ENCODE peak calls at places on chromosome 1, in ten cellular contexts. N is cardiac muscle cell; G is CD8-positive, alpha-beta memory T cell; T is stomach; Z is PC-3; M is prostate gland; A is mesendoderm; V is mammary epithelial cell; J is right cardiac atrium; K is aorta. Q is an unnamed sample. For H3K4me1, the result is how much of the 10 kb centered on the place peaks cover.

GRCh38 chr1:207873055-207873890 is 37.7 kb downstream of the CD34 start:
- DNase-seq in N (no peak), G (peak), T (no peak), Z (no peak), M (no peak), A (no peak), V (no peak), J (no peak), K (no peak), Q (no peak)

GRCh38 chr1:27332536-27333281 is 9.1 kb upstream of the SYTL1 start:
- DNase-seq in N (peak), G (peak), T (peak), Z (no peak), M (no peak), A (peak), V (no peak), J (peak), K (peak), Q (no peak)

GRCh38 chr1:54499097-54500029 is 48.7 kb upstream of the ACOT11 start:
- DNase-seq in N (peak), G (peak), T (no peak), Z (peak), M (peak), A (peak), V (peak), J (peak), K (no peak), Q (no peak)

GRCh38 chr1:156939786-156940334 is 19.4 kb downstream of the LRRC71 start:
- DNase-seq in N (no peak), G (no peak), T (no peak), Z (no peak), M (no peak), A (no peak), V (no peak), J (no peak), K (no peak), Q (no peak)

GRCh38 chr1:239098400-239099037 is 287.8 kb upstream of the CHRM3 start:
- DNase-seq in N (no peak), G (no peak), T (no peak), Z (peak), M (no peak), A (no peak), V (no peak), J (no peak), K (no peak), Q (no peak)

GRCh38 chr1:189185077-189185476 is 1292.6 kb downstream of the BRINP3 start:
- DNase-seq in N (no peak), G (no peak), T (no peak), Z (no peak), M (no peak), A (peak), V (no peak), J (no peak), K (no peak), Q (no peak)

GRCh38 chr1:172356620-172357019 is 63.9 kb upstream of the C1orf105 start:
- DNase-seq in N (peak), G (no peak), T (no peak), Z (peak), M (peak), A (no peak), V (peak), J (no peak), K (no peak), Q (no peak)

GRCh38 chr1:223153177-223154119 is 10.4 kb upstream of the TLR5 start:
- DNase-seq in N (peak), G (no peak), T (no peak), Z (no peak), M (no peak), A (peak), V (no peak), J (no peak), K (no peak), Q (peak)

GRCh38 chr1:21332691-21333449 is 42.6 kb upstream of the ECE1 start:
- DNase-seq in N (no peak), G (no peak), T (no peak), Z (no peak), M (no peak), A (no peak), V (no peak), J (no peak), K (no peak), Q (peak)

GRCh38 chr1:117098287-117098890 is 23.2 kb downstream of the TRIM45 start:
- DNase-seq in N (no peak), G (no peak), T (no peak), Z (no peak), M (no peak), A (no peak), V (no peak), J (no peak), K (no peak), Q (no peak)

GRCh38 chr1:7421471-7422075 is 349.5 kb upstream of the VAMP3 start:
- DNase-seq in N (no peak), G (no peak), T (peak), Z (no peak), M (no peak), A (no peak), V (no peak), J (no peak), K (peak), Q (peak)

GRCh38 chr1:38898653-38899230 is 17.4 kb upstream of the GJA9 start:
- DNase-seq in N (no peak), G (no peak), T (no peak), Z (peak), M (no peak), A (no peak), V (peak), J (no peak), K (no peak), Q (no peak)

GRCh38 chr1:161930064-161930463 is 93.6 kb downstream of the OLFML2B start:
- DNase-seq in N (peak), G (no peak), T (no peak), Z (no peak), M (no peak), A (no peak), V (no peak), J (no peak), K (no peak), Q (no peak)

GRCh38 chr1:69737527-69738176 is 169.9 kb downstream of the LRRC7 start:
- DNase-seq in N (peak), G (no peak), T (no peak), Z (peak), M (peak), A (peak), V (peak), J (no peak), K (no peak), Q (no peak)

GRCh38 chr1:8365661-8366362 is 47.9 kb downstream of the SLC45A1 start:
- DNase-seq in N (no peak), G (no peak), T (no peak), Z (no peak), M (no peak), A (no peak), V (no peak), J (no peak), K (peak), Q (no peak)

GRCh38 chr1:3996846-3997705 is 97.0 kb upstream of the C1orf174 start:
- DNase-seq in N (no peak), G (no peak), T (no peak), Z (no peak), M (no peak), A (peak), V (no peak), J (no peak), K (peak), Q (no peak)

GRCh38 chr1:162554258-162554657 is 7.3 kb upstream of the UAP1 start:
- DNase-seq in N (no peak), G (no peak), T (no peak), Z (no peak), M (no peak), A (no peak), V (peak), J (no peak), K (no peak), Q (no peak)

GRCh38 chr1:45643978-45644377 is 20.1 kb upstream of the CCDC17 start:
- DNase-seq in N (no peak), G (no peak), T (no peak), Z (peak), M (peak), A (no peak), V (peak), J (no peak), K (no peak), Q (no peak)

GRCh38 chr1:184157396-184157747 is 105.8 kb downstream of the TSEN15 start:
- DNase-seq in N (no peak), G (no peak), T (no peak), Z (no peak), M (no peak), A (peak), V (no peak), J (no peak), K (no peak), Q (no peak)

GRCh38 chr1:163083690-163084089 is 14.5 kb downstream of the RGS4 start:
- DNase-seq in N (no peak), G (no peak), T (no peak), Z (peak), M (no peak), A (no peak), V (peak), J (no peak), K (no peak), Q (no peak)

GRCh38 chr1:9068971-9069323 is 488 bp downstream of the SLC2A5 start:
- DNase-seq in N (peak), G (no peak), T (no peak), Z (no peak), M (no peak), A (no peak), V (no peak), J (no peak), K (no peak), Q (no peak)

GRCh38 chr1:110242731-110243130 is 32.6 kb downstream of the KCNC4 start:
- DNase-seq in N (no peak), G (no peak), T (no peak), Z (no peak), M (no peak), A (no peak), V (no peak), J (no peak), K (peak), Q (no peak)

GRCh38 chr1:56266355-56266754 is 313.0 kb downstream of the PLPP3 start:
- DNase-seq in N (no peak), G (no peak), T (no peak), Z (no peak), M (no peak), A (no peak), V (no peak), J (no peak), K (no peak), Q (no peak)

GRCh38 chr1:243924588-243925349 is 74.7 kb upstream of the AKT3 start:
- DNase-seq in N (peak), G (no peak), T (no peak), Z (peak), M (no peak), A (peak), V (peak), J (no peak), K (no peak), Q (no peak)

GRCh38 chr1:48028218-48028804 is 31.1 kb upstream of the TRABD2B start:
- DNase-seq in N (no peak), G (no peak), T (no peak), Z (no peak), M (no peak), A (no peak), V (peak), J (no peak), K (no peak), Q (no peak)

GRCh38 chr1:241423541-241424479 is 66.8 kb upstream of the RGS7 start:
- DNase-seq in N (peak), G (no peak), T (peak), Z (peak), M (no peak), A (peak), V (no peak), J (no peak), K (peak), Q (no peak)

GRCh38 chr1:185238447-185238846 is 78.6 kb downstream of the IVNS1ABP start:
- DNase-seq in N (peak), G (peak), T (no peak), Z (peak), M (no peak), A (peak), V (no peak), J (no peak), K (no peak), Q (no peak)

GRCh38 chr1:940121-941026 is 16.7 kb downstream of the SAMD11 start:
- DNase-seq in N (peak), G (peak), T (peak), Z (peak), M (no peak), A (peak), V (no peak), J (peak), K (peak), Q (peak)

GRCh38 chr1:69076631-69077030 is 491.1 kb upstream of the LRRC7 start:
- DNase-seq in N (no peak), G (no peak), T (no peak), Z (no peak), M (no peak), A (peak), V (no peak), J (no peak), K (no peak), Q (no peak)

GRCh38 chr1:89698624-89699023 is 65.7 kb downstream of the LRRC8C start:
- DNase-seq in N (no peak), G (no peak), T (no peak), Z (peak), M (peak), A (no peak), V (no peak), J (no peak), K (no peak), Q (no peak)

GRCh38 chr1:89692601-89693503 is 59.9 kb downstream of the LRRC8C start:
- DNase-seq in N (peak), G (no peak), T (no peak), Z (peak), M (no peak), A (no peak), V (no peak), J (no peak), K (no peak), Q (peak)

GRCh38 chr1:89698020-89698560 is 65.2 kb downstream of the LRRC8C start:
- DNase-seq in N (no peak), G (no peak), T (no peak), Z (no peak), M (no peak), A (no peak), V (no peak), J (no peak), K (no peak), Q (no peak)

GRCh38 chr1:89697397-89697796 is 64.5 kb downstream of the LRRC8C start:
- DNase-seq in N (no peak), G (no peak), T (no peak), Z (no peak), M (no peak), A (no peak), V (no peak), J (no peak), K (no peak), Q (no peak)

GRCh38 chr1:89695847-89696246 is 62.9 kb downstream of the LRRC8C start:
- DNase-seq in N (no peak), G (no peak), T (no peak), Z (no peak), M (no peak), A (no peak), V (no peak), J (no peak), K (no peak), Q (no peak)
- H3K4me1 ChIP-seq in N (under half), G (half or more), T (under half), Z (under half), M (under half), A (under half), V (under half), J (under half), K (under half), Q (under half)

GRCh38 chr1:204203206-204203767 is 7.0 kb upstream of the KISS1 start:
- DNase-seq in N (no peak), G (no peak), T (no peak), Z (peak), M (no peak), A (peak), V (no peak), J (no peak), K (no peak), Q (no peak)
- H3K4me1 ChIP-seq in N (under half), G (under half), T (under half), Z (under half), M (under half), A (under half), V (under half), J (under half), K (under half), Q (under half)

GRCh38 chr1:12460121-12460520 is 157.9 kb downstream of the DHRS3 start:
- DNase-seq in N (no peak), G (no peak), T (peak), Z (no peak), M (no peak), A (no peak), V (no peak), J (peak), K (no peak), Q (peak)

GRCh38 chr1:12462586-12462985 is 155.4 kb downstream of the DHRS3 start:
- DNase-seq in N (no peak), G (no peak), T (no peak), Z (peak), M (no peak), A (no peak), V (no peak), J (no peak), K (peak), Q (no peak)

GRCh38 chr1:12461764-12462163 is 156.2 kb downstream of the DHRS3 start:
- DNase-seq in N (no peak), G (no peak), T (no peak), Z (no peak), M (no peak), A (no peak), V (no peak), J (no peak), K (no peak), Q (no peak)

GRCh38 chr1:12458571-12458970 is 159.4 kb downstream of the DHRS3 start:
- DNase-seq in N (no peak), G (no peak), T (no peak), Z (peak), M (no peak), A (no peak), V (no peak), J (peak), K (no peak), Q (no peak)

GRCh38 chr1:12460911-12461621 is 156.9 kb downstream of the DHRS3 start:
- DNase-seq in N (no peak), G (no peak), T (peak), Z (no peak), M (peak), A (peak), V (no peak), J (peak), K (peak), Q (peak)
- H3K4me1 ChIP-seq in N (under half), G (under half), T (half or more), Z (half or more), M (under half), A (under half), V (under half), J (under half), K (under half), Q (under half)

GRCh38 chr1:36088265-36088576 is 471 bp upstream of the ADPRS start:
- DNase-seq in N (no peak), G (no peak), T (no peak), Z (no peak), M (no peak), A (no peak), V (no peak), J (no peak), K (no peak), Q (no peak)

GRCh38 chr1:36088577-36089392 is at the start of gene ADPRS:
- DNase-seq in N (peak), G (peak), T (peak), Z (peak), M (peak), A (peak), V (peak), J (peak), K (peak), Q (peak)

GRCh38 chr1:36085686-36086526 is 2.0 kb downstream of the TEKT2 start:
- DNase-seq in N (no peak), G (no peak), T (peak), Z (no peak), M (no peak), A (no peak), V (no peak), J (no peak), K (peak), Q (no peak)

GRCh38 chr1:36086529-36087232 is 2.0 kb upstream of the ADPRS start:
- DNase-seq in N (no peak), G (no peak), T (peak), Z (no peak), M (no peak), A (no peak), V (no peak), J (no peak), K (peak), Q (no peak)

GRCh38 chr1:36087233-36088123 is 1.2 kb upstream of the ADPRS start:
- DNase-seq in N (no peak), G (no peak), T (peak), Z (no peak), M (no peak), A (peak), V (no peak), J (no peak), K (peak), Q (no peak)
- H3K4me1 ChIP-seq in N (under half), G (under half), T (half or more), Z (under half), M (under half), A (under half), V (under half), J (under half), K (under half), Q (under half)

GRCh38 chr1:205147191-205147590 is 25.4 kb upstream of the RBBP5 start:
- DNase-seq in N (peak), G (no peak), T (no peak), Z (peak), M (no peak), A (no peak), V (no peak), J (no peak), K (no peak), Q (no peak)

GRCh38 chr1:205141236-205142104 is 19.7 kb upstream of the RBBP5 start:
- DNase-seq in N (peak), G (peak), T (peak), Z (peak), M (peak), A (peak), V (peak), J (peak), K (peak), Q (peak)

GRCh38 chr1:205144751-205145150 is 23.0 kb upstream of the RBBP5 start:
- DNase-seq in N (peak), G (no peak), T (no peak), Z (peak), M (no peak), A (no peak), V (no peak), J (no peak), K (no peak), Q (no peak)

GRCh38 chr1:205142105-205142475 is 20.3 kb upstream of the RBBP5 start:
- DNase-seq in N (no peak), G (no peak), T (no peak), Z (no peak), M (no peak), A (no peak), V (no peak), J (no peak), K (no peak), Q (no peak)

GRCh38 chr1:205144046-205144720 is 22.4 kb upstream of the RBBP5 start:
- DNase-seq in N (no peak), G (no peak), T (no peak), Z (no peak), M (no peak), A (no peak), V (no peak), J (no peak), K (no peak), Q (no peak)
- H3K4me1 ChIP-seq in N (under half), G (under half), T (under half), Z (under half), M (under half), A (under half), V (under half), J (under half), K (under half), Q (under half)